ENCODE peak calls at places on chromosomes 7 and 10, in five cellular contexts. O is EH, J is islet precursor cell, T is HT-29, F is ascending aorta. W is an unnamed sample.

GRCh38 chr10:97683556-97684357 is 3.3 kb downstream of the AVPI1 start:
- DNase-seq in T (peak; percentile 51), O (peak; percentile 67), F (no peak), J (peak; percentile 83), W (no peak)

GRCh38 chr10:71431216-71431944 is 34.7 kb downstream of the CDH23 start:
- DNase-seq in T (no peak), F (peak; percentile 54), J (peak; percentile 40), O (no peak), W (no peak)

GRCh38 chr10:86862373-86862772 is 95.0 kb downstream of the MMRN2 start:
- DNase-seq in O (no peak), F (no peak), J (peak; percentile 59), T (no peak), W (no peak)

GRCh38 chr10:78925800-78926319 is 142.9 kb upstream of the ZMIZ1 start:
- DNase-seq in T (peak; percentile 45), F (no peak), J (no peak), O (peak; percentile 95), W (no peak)

GRCh38 chr7:24299192-24299591 is 15.2 kb downstream of the NPY start:
- DNase-seq in O (no peak), J (no peak), T (no peak), F (no peak), W (no peak)

GRCh38 chr7:146405737-146406136 is 289.1 kb downstream of the CNTNAP2 start:
- DNase-seq in O (no peak), F (no peak), T (no peak), J (no peak), W (no peak)

GRCh38 chr10:80468002-80468401 is 13.9 kb downstream of the TSPAN14 start:
- DNase-seq in J (peak; percentile 91), F (peak; percentile 78), T (no peak), O (no peak), W (no peak)

GRCh38 chr10:88946965-88947590 is 5.5 kb downstream of the ACTA2 start:
- DNase-seq in O (no peak), F (no peak), J (no peak), T (no peak), W (no peak)

GRCh38 chr7:133742709-133743538 is 384.2 kb upstream of the LRGUK start:
- DNase-seq in T (peak; percentile 39), F (no peak), O (peak; percentile 38), J (no peak), W (no peak)

GRCh38 chr10:87000491-87000890 is 19.6 kb upstream of the FAM25A start:
- DNase-seq in J (no peak), T (no peak), O (peak; percentile 28), F (no peak), W (no peak)

W was measured in thoracic aorta.